ENCODE peak calls at places on chromosomes 1 and 21, in four cellular contexts. U is neuronal stem cell; I is CD8-positive, alpha-beta T cell; Y is aorta. D is an unnamed sample.
A peak's percentile ranks its signal among the peaks of the same experiment; 100 is the strongest.

GRCh38 chr21:28972398-28972797 is 20.3 kb downstream of the LTN1 start:
- DNase-seq in Y (no peak), I (no peak), U (no peak), D (no peak)

GRCh38 chr1:2228684-2229031 is 539 bp downstream of the SKI start:
- DNase-seq in U (no peak), I (no peak), Y (peak; percentile 80), D (no peak)

GRCh38 chr1:212247179-212247721 is 38.0 kb upstream of the PPP2R5A start:
- DNase-seq in U (no peak), I (no peak), Y (no peak), D (no peak)

GRCh38 chr1:26190373-26190987 is at the start of gene CATSPER4:
- DNase-seq in Y (no peak), I (no peak), U (peak; percentile 67), D (no peak)

GRCh38 chr1:203326830-203327683 is 21.7 kb downstream of the BTG2 start:
- DNase-seq in Y (peak; percentile 97), U (peak; percentile 92), I (peak; percentile 86), D (no peak)

GRCh38 chr1:29282924-29283803 is 46.8 kb downstream of the PTPRU start:
- DNase-seq in I (no peak), U (peak; percentile 96), Y (no peak), D (peak; percentile 79)

GRCh38 chr1:9996624-9997582 is at the start of gene RBP7:
- DNase-seq in U (peak; percentile 14), I (no peak), Y (peak; percentile 80), D (no peak)

GRCh38 chr1:231147896-231148295 is 14.0 kb upstream of the TRIM67 start:
- DNase-seq in I (no peak), U (no peak), Y (no peak), D (no peak)

GRCh38 chr1:12528021-12528852 is 89.8 kb downstream of the DHRS3 start:
- DNase-seq in U (no peak), Y (peak; percentile 85), I (no peak), D (no peak)

GRCh38 chr1:228149341-228150020 is at the start of gene GJC2:
- DNase-seq in Y (peak; percentile 86), U (no peak), I (no peak), D (no peak)
- H3K4me3 ChIP-seq in Y (no peak within 1 kb of the TSS), U (no peak within 1 kb of the TSS), I (no peak within 1 kb of the TSS), D (no peak within 1 kb of the TSS)

GRCh38 chr1:165116732-165117131 is 239.8 kb downstream of the LMX1A start:
- DNase-seq in I (no peak), U (no peak), Y (no peak), D (no peak)
- H3K27ac ChIP-seq in I (no peak overlapping the region), U (no peak overlapping the region), Y (no peak overlapping the region), D (peak overlapping the region; percentile 71)

DNA sequence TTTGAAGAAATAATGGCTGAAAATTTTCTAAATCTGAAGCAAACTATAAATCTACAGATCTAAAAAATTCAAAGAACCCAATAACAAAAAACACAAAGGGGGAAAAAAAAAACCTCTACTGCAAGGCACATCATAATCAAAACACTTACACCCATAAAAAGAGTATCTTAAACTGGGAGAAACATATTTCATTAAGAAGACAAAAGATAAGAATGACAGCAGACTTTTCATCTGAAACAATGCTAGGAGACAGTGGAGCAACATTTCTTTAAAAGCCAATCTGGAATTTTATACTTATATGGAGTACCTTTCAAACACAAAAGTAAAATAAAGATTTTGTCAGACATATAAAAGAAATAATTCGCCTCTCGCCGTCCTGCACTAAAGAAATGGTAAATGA is 49.1 kb downstream of the COP1 start:
- DNase-seq in U (no peak), Y (no peak), I (no peak), D (no peak)
- H3K4me3 ChIP-seq in U (no peak overlapping the region), Y (no peak overlapping the region), I (no peak overlapping the region), D (no peak overlapping the region)

GRCh38 chr1:11358991-11359390 is 86.0 kb downstream of the UBIAD1 start:
- DNase-seq in I (no peak), U (no peak), Y (no peak), D (no peak)
- H3K27ac ChIP-seq in I (no peak overlapping the region), U (no peak overlapping the region), Y (no peak overlapping the region), D (no peak overlapping the region)

GRCh38 chr1:229305402-229305801 is 34.5 kb downstream of the RAB4A start:
- DNase-seq in U (no peak), Y (no peak), I (no peak), D (no peak)

GRCh38 chr1:229302740-229303139 is 31.8 kb downstream of the RAB4A start:
- DNase-seq in U (no peak), I (no peak), Y (no peak), D (no peak)

GRCh38 chr1:229298887-229299503 is 28.1 kb downstream of the RAB4A start:
- DNase-seq in I (no peak), Y (no peak), U (no peak), D (no peak)

GRCh38 chr1:229300099-229300757 is 29.3 kb downstream of the RAB4A start:
- DNase-seq in Y (no peak), U (no peak), I (no peak), D (no peak)

DNA sequence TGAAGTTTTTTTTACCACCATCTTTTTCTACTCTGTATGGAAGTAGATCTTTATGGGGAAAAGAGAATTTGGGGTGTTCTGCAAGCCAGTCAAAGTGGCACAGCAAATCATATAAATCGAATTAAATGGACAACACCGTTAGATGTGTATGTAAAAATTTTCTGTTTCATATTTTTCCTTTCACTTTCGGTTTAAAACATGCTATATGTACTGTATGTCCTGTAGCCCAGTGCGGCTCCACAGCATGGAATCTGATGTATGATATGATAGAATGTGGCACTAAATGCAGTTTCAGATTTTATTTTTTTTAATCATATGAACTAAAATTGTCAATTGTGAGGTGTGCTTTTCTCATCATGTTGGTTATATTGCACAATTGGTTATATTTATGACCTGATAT is 32.9 kb downstream of the RAB4A start:
- DNase-seq in U (no peak), I (no peak), Y (no peak), D (no peak)
- H3K4me3 ChIP-seq in U (no peak overlapping the region), I (no peak overlapping the region), Y (no peak overlapping the region), D (no peak overlapping the region)